ENCODE peak calls at places on chromosomes 11 and 22, in five cellular contexts. S is AML-193, R is NCI-H1092, Q is heart right ventricle, B is upper lobe of right lung. Z is an unnamed sample.

GRCh38 chr22:22890085-22890484 is 2.5 kb downstream of the IGLL5 start:
- DNase-seq in S (no peak), R (no peak), Q (no peak), B (no peak), Z (no peak)

GRCh38 chr11:125586618-125587017 is 6.0 kb upstream of the STT3A start:
- DNase-seq in S (no peak), R (no peak), Q (no peak), B (no peak), Z (no peak)

GRCh38 chr22:45974498-45974897 is 2.5 kb downstream of the WNT7B start:
- DNase-seq in S (no peak), R (no peak), Q (no peak), B (no peak), Z (no peak)

GRCh38 chr11:9719949-9720646 is 56.2 kb downstream of the SWAP70 start:
- DNase-seq in S (peak), R (no peak), Q (no peak), B (no peak), Z (no peak)

GRCh38 chr22:39292561-39293074 is 26.8 kb downstream of the RPL3 start:
- DNase-seq in S (peak), R (no peak), Q (peak), B (peak), Z (peak)

GRCh38 chr11:123304828-123305530 is 109.9 kb upstream of the CLMP start:
- DNase-seq in S (no peak), R (peak), Q (peak), B (no peak), Z (no peak)

GRCh38 chr11:80937831-80938230 is 1497.0 kb upstream of the TENM4 start:
- DNase-seq in S (no peak), R (no peak), Q (no peak), B (no peak), Z (no peak)

GRCh38 chr11:134537941-134538340 is 125.9 kb upstream of the B3GAT1 start:
- DNase-seq in S (no peak), R (no peak), Q (no peak), B (peak), Z (no peak)

GRCh38 chr11:117710211-117710610 is 86.8 kb downstream of the DSCAML1 start:
- DNase-seq in S (no peak), R (no peak), Q (no peak), B (peak), Z (no peak)

GRCh38 chr11:110984147-110984546 is 261.4 kb upstream of the POU2AF2 start:
- DNase-seq in S (no peak), R (no peak), Q (no peak), B (no peak), Z (no peak)

GRCh38 chr11:66082936-66083698 is 13.0 kb downstream of the PACS1 start:
- DNase-seq in S (no peak), R (peak), Q (no peak), B (no peak), Z (no peak)

GRCh38 chr22:25497269-25497668 is 67.2 kb upstream of the GRK3 start:
- DNase-seq in S (no peak), R (no peak), Q (no peak), B (no peak), Z (no peak)

GRCh38 chr11:65912840-65913239 is 6.0 kb downstream of the C11orf68 start:
- DNase-seq in S (no peak), R (no peak), Q (no peak), B (no peak), Z (no peak)

GRCh38 chr22:17753401-17753989 is 20.8 kb downstream of the BID start:
- DNase-seq in S (no peak), R (no peak), Q (no peak), B (no peak), Z (no peak)

GRCh38 chr22:36299911-36300310 is 47.0 kb downstream of the APOL1 start:
- DNase-seq in S (no peak), R (no peak), Q (no peak), B (no peak), Z (peak)

GRCh38 chr11:75557649-75558494 is 4.2 kb upstream of the SERPINH1 start:
- DNase-seq in S (no peak), R (no peak), Q (peak), B (peak), Z (peak)

GRCh38 chr11:121497176-121497995 is 44.6 kb upstream of the SORL1-AS1 start:
- DNase-seq in S (no peak), R (no peak), Q (no peak), B (no peak), Z (no peak)

GRCh38 chr11:41457216-41458014 is 2.0 kb downstream of the LRRC4C start:
- DNase-seq in S (no peak), R (no peak), Q (no peak), B (no peak), Z (no peak)

GRCh38 chr11:102807921-102808320 is 10.0 kb upstream of the MMP1 start:
- DNase-seq in S (no peak), R (no peak), Q (peak), B (peak), Z (no peak)

GRCh38 chr11:44860346-44860745 is 90.3 kb downstream of the TP53I11 start:
- DNase-seq in S (no peak), R (no peak), Q (no peak), B (no peak), Z (no peak)

GRCh38 chr11:44690651-44691050 is 36.1 kb upstream of the TSPAN18 start:
- DNase-seq in S (no peak), R (no peak), Q (no peak), B (no peak), Z (no peak)

GRCh38 chr11:45593992-45594391 is 71.4 kb downstream of the CHST1 start:
- DNase-seq in S (no peak), R (no peak), Q (no peak), B (no peak), Z (no peak)

GRCh38 chr11:102010776-102011500 is 36.3 kb upstream of the CFAP300 start:
- DNase-seq in S (no peak), R (no peak), Q (peak), B (peak), Z (peak)

GRCh38 chr11:64181506-64182411 is 4.2 kb upstream of the STIP1 start:
- DNase-seq in S (peak), R (no peak), Q (peak), B (peak), Z (peak)

GRCh38 chr11:2212411-2213251 is 41.0 kb upstream of the TH start:
- DNase-seq in S (no peak), R (no peak), Q (no peak), B (peak), Z (no peak)

GRCh38 chr11:10436224-10436623 is 18.8 kb upstream of the AMPD3 start:
- DNase-seq in S (peak), R (no peak), Q (no peak), B (no peak), Z (no peak)

GRCh38 chr22:21443057-21443734 is 24.0 kb upstream of the TMEM191C start:
- DNase-seq in S (no peak), R (no peak), Q (no peak), B (peak), Z (peak)